ENCODE peak calls at places on chromosomes 2 and 18, in nine cellular contexts. M is PC-9; L is AG08396; T is Karpas-422; Y is T-helper 2 cell; F is stimulated activated CD8-positive, alpha-beta memory T cell treated with anti-CD3 and anti-CD28 coated beads, Interleukin-15, amount 100 ng/mL, for 4 hours; G is astrocyte of the spinal cord; X is pulmonary artery endothelial cell; O is GF-D8. K is an unnamed sample.

GRCh38 chr18:53657257-53657656 is 567.2 kb downstream of the MBD2 start:
- DNase-seq in T (no peak), Y (no peak), M (no peak), L (no peak), O (no peak), G (no peak), F (no peak), X (no peak), K (no peak)

GRCh38 chr2:162161634-162162033 is 9.6 kb upstream of the GCG start:
- DNase-seq in O (no peak), L (no peak), T (no peak), M (no peak), X (no peak), G (no peak), F (no peak), Y (no peak), K (no peak)

GRCh38 chr2:45379399-45380087 is 231.5 kb downstream of the SRBD1 start:
- DNase-seq in O (no peak), G (no peak), F (no peak), X (no peak), Y (no peak), T (no peak), L (no peak), M (no peak), K (no peak)

GRCh38 chr2:36403675-36404230 is 48.2 kb downstream of the CRIM1 start:
- DNase-seq in O (no peak), F (no peak), T (no peak), X (no peak), L (peak), Y (no peak), G (peak), M (peak), K (peak)

GRCh38 chr2:240574386-240575100 is 6.3 kb downstream of the RNPEPL1 start:
- DNase-seq in G (no peak), O (no peak), T (no peak), F (no peak), Y (no peak), X (no peak), L (no peak), M (no peak), K (no peak)

GRCh38 chr2:24359701-24360049 is 661 bp downstream of the ITSN2 start:
- DNase-seq in G (peak), Y (peak), M (no peak), X (no peak), L (peak), O (no peak), F (no peak), T (peak), K (peak)

GRCh38 chr2:105329197-105329554 is 359 bp downstream of the TGFBRAP1 start:
- DNase-seq in F (peak), Y (no peak), X (no peak), T (peak), O (no peak), G (no peak), L (no peak), M (no peak), K (peak)

GRCh38 chr18:45686892-45687611 is 36.9 kb upstream of the SLC14A1 start:
- DNase-seq in M (no peak), T (peak), G (peak), F (no peak), X (no peak), L (no peak), Y (no peak), O (peak), K (no peak)

GRCh38 chr2:85012855-85013254 is 41.9 kb downstream of the KCMF1 start:
- DNase-seq in O (no peak), L (no peak), G (no peak), T (no peak), F (no peak), Y (no peak), M (no peak), X (no peak), K (no peak)

GRCh38 chr2:55875434-55876135 is 48.0 kb downstream of the EFEMP1 start:
- DNase-seq in O (no peak), X (no peak), G (peak), F (no peak), L (no peak), M (no peak), Y (no peak), T (no peak), K (no peak)

K was measured in lung microvascular endothelial cell.